ENCODE peak calls at places on chromosome 10, in four cellular contexts. One of them, this sample, is unnamed. For H3K79me1, the result is how much of the 10 kb centered on the place peaks cover.

GRCh38 chr10:79984851-79985250 is 35.9 kb upstream of the SFTPD start:
- DNase-seq in IMR-90: no peak
- DNase-seq in mesendoderm: peak
- DNase-seq in H9: peak
- DNase-seq in this sample: no peak

GRCh38 chr10:10830316-10831061 is 187.2 kb upstream of the CELF2 start:
- DNase-seq in H9: no peak
- DNase-seq in mesendoderm: no peak
- DNase-seq in IMR-90: peak
- DNase-seq in this sample: no peak

GRCh38 chr10:78604721-78605120 is 464.0 kb upstream of the ZMIZ1 start:
- DNase-seq in mesendoderm: no peak
- DNase-seq in H9: peak
- DNase-seq in IMR-90: no peak
- DNase-seq in this sample: no peak

GRCh38 chr10:130774871-130775270 is 536.6 kb downstream of the TCERG1L start:
- DNase-seq in H9: no peak
- DNase-seq in mesendoderm: no peak
- DNase-seq in IMR-90: no peak
- DNase-seq in this sample: no peak

GRCh38 chr10:127906548-127907377 is at the start of gene PTPRE:
- DNase-seq in mesendoderm: peak
- DNase-seq in IMR-90: peak
- DNase-seq in H9: peak
- DNase-seq in this sample: peak

GRCh38 chr10:93813507-93814465 is 56.0 kb downstream of the LGI1 start:
- DNase-seq in IMR-90: peak
- DNase-seq in H9: peak
- DNase-seq in mesendoderm: peak
- DNase-seq in this sample: peak

GRCh38 chr10:103637855-103638561 is 144.5 kb downstream of the NEURL1 start:
- DNase-seq in IMR-90: peak
- DNase-seq in mesendoderm: no peak
- DNase-seq in H9: no peak
- DNase-seq in this sample: no peak

GRCh38 chr10:84355106-84355505 is 26.7 kb downstream of the CCSER2 start:
- DNase-seq in IMR-90: no peak
- DNase-seq in mesendoderm: no peak
- DNase-seq in H9: no peak
- DNase-seq in this sample: no peak

GRCh38 chr10:7596356-7596755 is 70.4 kb downstream of the ITIH5 start:
- DNase-seq in mesendoderm: no peak
- DNase-seq in IMR-90: no peak
- DNase-seq in H9: no peak
- DNase-seq in this sample: no peak

GRCh38 chr10:113947138-113948011 is 92.9 kb downstream of the NHLRC2 start:
- DNase-seq in mesendoderm: no peak
- DNase-seq in H9: no peak
- DNase-seq in IMR-90: no peak
- DNase-seq in this sample: no peak

GRCh38 chr10:24550680-24551079 is 173.0 kb downstream of the ARHGAP21 start:
- DNase-seq in mesendoderm: no peak
- DNase-seq in H9: no peak
- DNase-seq in IMR-90: no peak
- DNase-seq in this sample: no peak

GRCh38 chr10:36676321-36677169 is 448.9 kb upstream of the ANKRD30A start:
- DNase-seq in H9: no peak
- DNase-seq in IMR-90: peak
- DNase-seq in mesendoderm: no peak
- DNase-seq in this sample: no peak

GRCh38 chr10:78964952-78965633 is 103.7 kb upstream of the ZMIZ1 start:
- DNase-seq in IMR-90: peak
- DNase-seq in H9: peak
- DNase-seq in mesendoderm: peak
- DNase-seq in this sample: peak

GRCh38 chr10:70773965-70774809 is 11.0 kb downstream of the TBATA start:
- DNase-seq in IMR-90: no peak
- DNase-seq in mesendoderm: no peak
- DNase-seq in H9: no peak
- DNase-seq in this sample: peak

GRCh38 chr10:97169911-97170693 is 15.7 kb downstream of the SLIT1 start:
- DNase-seq in H9: no peak
- DNase-seq in IMR-90: no peak
- DNase-seq in mesendoderm: no peak
- DNase-seq in this sample: no peak

GRCh38 chr10:129039406-129040345 is 427.4 kb upstream of the MGMT start:
- DNase-seq in IMR-90: no peak
- DNase-seq in H9: no peak
- DNase-seq in mesendoderm: no peak
- DNase-seq in this sample: no peak

GRCh38 chr10:97291357-97292096 is 910 bp downstream of the ARHGAP19 start:
- DNase-seq in H9: no peak
- DNase-seq in mesendoderm: no peak
- DNase-seq in IMR-90: no peak
- DNase-seq in this sample: no peak

GRCh38 chr10:83612050-83612449 is 527.3 kb upstream of the GHITM start:
- DNase-seq in IMR-90: peak
- DNase-seq in H9: no peak
- DNase-seq in mesendoderm: no peak
- DNase-seq in this sample: no peak

GRCh38 chr10:234708-235406 is 99.6 kb downstream of the ZMYND11 start:
- DNase-seq in H9: no peak
- DNase-seq in IMR-90: no peak
- DNase-seq in mesendoderm: no peak
- DNase-seq in this sample: no peak

GRCh38 chr10:31099664-31100063 is 68.0 kb upstream of the ZNF438 start:
- DNase-seq in H9: no peak
- DNase-seq in IMR-90: peak
- DNase-seq in mesendoderm: no peak
- DNase-seq in this sample: peak

GRCh38 chr10:68176797-68177196 is 55.1 kb downstream of the ATOH7 start:
- DNase-seq in mesendoderm: no peak
- DNase-seq in IMR-90: no peak
- DNase-seq in H9: no peak
- DNase-seq in this sample: no peak

GRCh38 chr10:100977436-100977835 is 8.1 kb downstream of the SEMA4G start:
- DNase-seq in mesendoderm: no peak
- DNase-seq in H9: no peak
- DNase-seq in IMR-90: no peak
- DNase-seq in this sample: no peak

GRCh38 chr10:6216916-6217315 is 14.2 kb downstream of the PFKFB3 start:
- DNase-seq in IMR-90: no peak
- DNase-seq in mesendoderm: no peak
- DNase-seq in H9: no peak
- DNase-seq in this sample: no peak
- H3K79me1 ChIP-seq in IMR-90: under half
- H3K79me1 ChIP-seq in mesendoderm: under half
- H3K79me1 ChIP-seq in H9: under half
- H3K79me1 ChIP-seq in this sample: under half

DNA sequence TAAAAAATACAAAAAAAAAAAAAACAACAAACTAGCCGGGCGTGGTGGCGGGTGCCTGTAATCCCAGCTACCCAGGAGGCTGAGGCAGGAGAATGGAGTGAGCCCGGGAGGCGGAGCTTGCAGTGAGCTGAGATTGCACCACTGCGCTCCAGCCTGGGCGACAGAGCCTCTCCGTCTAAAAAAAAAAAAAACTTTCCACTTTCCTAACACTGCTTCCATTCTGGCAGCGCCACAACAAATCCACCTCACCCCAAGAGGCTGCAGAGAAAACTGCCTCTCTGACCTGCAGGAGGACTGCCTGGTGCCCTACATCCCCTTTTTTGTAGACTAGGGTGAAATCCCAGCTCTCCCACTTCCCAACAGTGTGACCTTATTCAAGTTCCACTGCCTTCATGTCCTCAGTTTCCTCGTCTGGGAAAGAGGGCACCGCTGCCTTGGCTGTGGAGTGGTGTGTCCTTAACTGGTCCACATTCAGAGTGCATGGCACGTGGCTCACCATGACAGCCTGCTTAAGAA is 2.6 kb upstream of the MBL2 start:
- DNase-seq in H9: no peak
- DNase-seq in mesendoderm: no peak
- DNase-seq in IMR-90: no peak
- DNase-seq in this sample: no peak
- H2BK5ac ChIP-seq in H9: no peak
- H2BK5ac ChIP-seq in mesendoderm: no peak
- H2BK5ac ChIP-seq in IMR-90: no peak
- H2BK5ac ChIP-seq in this sample: no peak

GRCh38 chr10:62108768-62109430 is 159.7 kb downstream of the RTKN2 start:
- DNase-seq in IMR-90: no peak
- DNase-seq in H9: no peak
- DNase-seq in mesendoderm: no peak
- DNase-seq in this sample: no peak
- H3K56ac ChIP-seq in IMR-90: no peak
- H3K56ac ChIP-seq in H9: no peak
- H3K56ac ChIP-seq in mesendoderm: no peak
- H3K56ac ChIP-seq in this sample: no peak

GRCh38 chr10:44995914-44996633 is 4.6 kb upstream of the ZNF22 start:
- DNase-seq in mesendoderm: no peak
- DNase-seq in IMR-90: peak
- DNase-seq in H9: no peak
- DNase-seq in this sample: peak
- H3K79me1 ChIP-seq in mesendoderm: under half
- H3K79me1 ChIP-seq in IMR-90: under half
- H3K79me1 ChIP-seq in H9: under half
- H3K79me1 ChIP-seq in this sample: under half

DNA sequence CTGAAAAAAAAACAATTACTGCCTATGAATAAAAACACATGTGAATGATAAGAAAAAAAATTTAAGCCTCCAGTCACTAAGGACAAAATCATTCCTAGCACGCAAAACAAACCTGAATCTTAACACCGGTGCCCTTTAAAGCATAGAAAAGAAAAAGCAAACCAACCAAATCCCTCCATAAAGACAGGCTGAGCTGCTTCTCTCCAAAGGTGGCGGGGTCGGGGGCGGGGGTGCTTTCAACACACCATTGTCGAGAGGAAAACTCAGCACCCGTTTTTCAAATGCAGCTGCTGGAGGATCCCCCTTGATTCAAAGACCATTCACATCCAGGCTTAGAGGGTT is 1.4 kb downstream of the ST8SIA6 start:
- DNase-seq in mesendoderm: no peak
- DNase-seq in IMR-90: no peak
- DNase-seq in H9: no peak
- DNase-seq in this sample: no peak
- H2BK5ac ChIP-seq in mesendoderm: no peak
- H2BK5ac ChIP-seq in IMR-90: no peak
- H2BK5ac ChIP-seq in H9: no peak
- H2BK5ac ChIP-seq in this sample: no peak

DNA sequence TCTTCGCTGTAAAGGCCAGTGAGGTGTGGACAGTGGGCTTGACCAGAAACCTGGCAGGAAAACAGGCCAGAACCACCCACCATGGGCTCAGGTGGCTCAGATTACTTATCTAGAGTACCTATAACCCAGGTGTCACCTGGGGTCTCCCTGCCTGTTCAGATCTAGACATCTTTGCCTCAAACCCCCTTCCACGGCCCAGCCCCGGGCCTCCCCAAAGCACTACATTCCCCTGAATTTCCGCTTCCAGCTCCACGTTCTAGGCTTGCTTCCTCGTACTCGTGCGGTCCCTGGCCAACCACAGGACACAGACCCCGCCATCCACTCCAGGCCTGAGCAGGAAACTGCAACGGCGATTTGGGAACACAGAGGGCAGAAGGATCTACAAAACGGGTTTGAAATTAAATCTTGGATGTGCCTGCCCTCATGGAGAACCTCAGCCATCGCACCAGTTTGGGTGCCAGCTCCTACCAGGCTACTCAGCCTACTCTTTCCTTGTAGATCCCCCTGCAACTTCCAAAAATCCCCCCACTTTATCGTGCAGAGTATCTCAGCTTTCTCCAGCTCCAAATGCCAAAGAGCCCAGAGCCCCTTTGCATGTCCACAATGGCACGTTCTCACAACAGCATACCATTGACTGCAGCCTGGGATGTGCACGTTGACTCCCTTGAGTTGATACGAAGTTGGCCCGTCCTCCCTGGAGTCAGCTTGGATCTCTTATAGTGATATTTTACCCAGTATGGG is 62.7 kb upstream of the CACUL1 start:
- DNase-seq in IMR-90: no peak
- DNase-seq in H9: no peak
- DNase-seq in mesendoderm: no peak
- DNase-seq in this sample: no peak
- H3K56ac ChIP-seq in IMR-90: no peak
- H3K56ac ChIP-seq in H9: no peak
- H3K56ac ChIP-seq in mesendoderm: no peak
- H3K56ac ChIP-seq in this sample: no peak

DNA sequence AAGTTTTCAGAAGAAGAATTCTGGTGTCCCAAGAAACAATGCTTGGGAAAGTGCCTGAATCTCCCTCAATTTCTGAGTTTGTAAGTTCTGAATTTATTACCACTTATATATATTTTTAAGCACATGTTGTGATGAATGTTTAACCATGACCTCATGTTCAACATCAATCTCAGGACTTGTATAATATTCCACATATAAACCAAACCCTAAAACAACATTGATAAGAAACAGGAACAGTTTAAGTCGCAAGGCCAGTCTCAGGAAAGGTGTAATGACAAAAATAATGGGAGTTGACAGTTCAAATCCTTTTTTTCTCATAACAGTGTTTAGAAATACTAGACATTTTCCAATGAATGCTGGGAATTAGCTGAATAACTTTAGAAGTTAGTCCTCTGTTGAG is 22.8 kb downstream of the NRP1 start:
- DNase-seq in H9: no peak
- DNase-seq in mesendoderm: no peak
- DNase-seq in IMR-90: no peak
- DNase-seq in this sample: no peak
- H3K79me1 ChIP-seq in H9: under half
- H3K79me1 ChIP-seq in mesendoderm: under half
- H3K79me1 ChIP-seq in IMR-90: under half
- H3K79me1 ChIP-seq in this sample: under half

DNA sequence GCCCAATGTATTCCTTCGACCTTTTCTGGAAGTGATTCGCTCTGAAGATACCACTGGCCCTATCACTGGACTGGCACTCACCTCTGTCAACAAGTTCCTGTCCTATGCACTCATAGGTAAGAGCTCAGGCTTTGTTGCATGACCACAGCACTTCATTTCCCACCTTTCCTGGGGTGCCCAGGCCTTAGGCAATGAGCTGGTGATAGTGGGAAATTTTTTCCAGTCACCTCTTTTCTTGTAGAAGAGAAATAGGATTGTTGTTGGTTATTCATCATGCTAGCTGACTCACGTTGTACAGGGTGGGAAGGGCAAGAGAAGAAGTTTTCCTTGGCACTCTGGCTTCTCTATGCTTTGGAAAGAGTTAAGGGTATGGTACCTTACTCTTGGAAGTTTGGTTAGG is 51.4 kb upstream of the NFKB2 start:
- DNase-seq in IMR-90: peak
- DNase-seq in H9: no peak
- DNase-seq in mesendoderm: no peak
- DNase-seq in this sample: no peak
- H2BK5ac ChIP-seq in IMR-90: no peak
- H2BK5ac ChIP-seq in H9: no peak
- H2BK5ac ChIP-seq in mesendoderm: no peak
- H2BK5ac ChIP-seq in this sample: no peak

This sample was measured in H1.